ENCODE peak calls at places on chromosomes 1 and 21, in four cellular contexts. Z is prostate gland, O is heart left ventricle, W is right lobe of liver. L is an unnamed sample.

GRCh38 chr1:183476081-183476480 is 3.8 kb downstream of the SMG7 start:
- DNase-seq in Z (no peak), W (no peak), O (no peak), L (no peak)

GRCh38 chr1:228941673-228942072 is 206.4 kb downstream of the RHOU start:
- DNase-seq in W (no peak), O (no peak), Z (no peak), L (no peak)

GRCh38 chr1:203402609-203403337 is 51.9 kb upstream of the FMOD start:
- DNase-seq in Z (no peak), W (no peak), O (no peak), L (no peak)

GRCh38 chr1:232274236-232274855 is 355.6 kb downstream of the SIPA1L2 start:
- DNase-seq in O (no peak), W (no peak), Z (no peak), L (no peak)

GRCh38 chr1:5938068-5938740 is 54.0 kb downstream of the NPHP4 start:
- DNase-seq in Z (no peak), W (no peak), O (no peak), L (no peak)

GRCh38 chr1:199727682-199728081 is 299.8 kb upstream of the NR5A2 start:
- DNase-seq in Z (no peak), W (no peak), O (no peak), L (no peak)

GRCh38 chr21:23162213-23162946 is 2164.2 kb downstream of the NCAM2 start:
- DNase-seq in Z (no peak), O (no peak), W (no peak), L (no peak)

GRCh38 chr1:203557958-203558760 is 64.2 kb downstream of the OPTC start:
- DNase-seq in O (peak), W (no peak), Z (no peak), L (peak)

GRCh38 chr1:14168663-14169062 is 429.8 kb upstream of the KAZN start:
- DNase-seq in W (no peak), Z (no peak), O (no peak), L (no peak)

GRCh38 chr1:145983959-145984830 is 12.2 kb downstream of the TXNIP start:
- DNase-seq in O (no peak), Z (no peak), W (no peak), L (no peak)

GRCh38 chr21:38913120-38913975 is 107.6 kb downstream of the ETS2 start:
- DNase-seq in O (peak), Z (peak), W (peak), L (peak)

GRCh38 chr1:175834597-175834996 is 91.2 kb upstream of the TNR start:
- DNase-seq in W (no peak), O (no peak), Z (no peak), L (no peak)

GRCh38 chr1:1543706-1544099 is 3.3 kb upstream of the TMEM240 start:
- DNase-seq in W (peak), O (peak), Z (peak), L (no peak)

GRCh38 chr21:43921979-43922945 is 57.2 kb downstream of the AGPAT3 start:
- DNase-seq in W (peak), Z (no peak), O (no peak), L (no peak)

GRCh38 chr1:197921235-197922069 is 4.3 kb downstream of the LHX9 start:
- DNase-seq in Z (no peak), O (no peak), W (no peak), L (no peak)

GRCh38 chr1:178004926-178005391 is 35.1 kb upstream of the SEC16B start:
- DNase-seq in W (no peak), Z (no peak), O (no peak), L (no peak)

GRCh38 chr1:153542956-153543737 is 2.4 kb upstream of the S100A5 start:
- DNase-seq in Z (no peak), O (no peak), W (no peak), L (no peak)

GRCh38 chr1:160797861-160798273 is 1.9 kb downstream of the LY9 start:
- DNase-seq in O (no peak), W (no peak), Z (no peak), L (peak)

GRCh38 chr1:245444181-245444580 is 289.4 kb downstream of the KIF26B start:
- DNase-seq in W (no peak), Z (no peak), O (no peak), L (no peak)

GRCh38 chr1:243957141-243957540 is 93.9 kb upstream of the ZBTB18 start:
- DNase-seq in Z (no peak), W (no peak), O (no peak), L (no peak)

GRCh38 chr1:17860812-17861211 is 105.7 kb downstream of the ACTL8 start:
- DNase-seq in O (no peak), W (no peak), Z (no peak), L (no peak)
- H3K4me3 ChIP-seq in O (no peak), W (no peak), Z (no peak), L (no peak)

DNA sequence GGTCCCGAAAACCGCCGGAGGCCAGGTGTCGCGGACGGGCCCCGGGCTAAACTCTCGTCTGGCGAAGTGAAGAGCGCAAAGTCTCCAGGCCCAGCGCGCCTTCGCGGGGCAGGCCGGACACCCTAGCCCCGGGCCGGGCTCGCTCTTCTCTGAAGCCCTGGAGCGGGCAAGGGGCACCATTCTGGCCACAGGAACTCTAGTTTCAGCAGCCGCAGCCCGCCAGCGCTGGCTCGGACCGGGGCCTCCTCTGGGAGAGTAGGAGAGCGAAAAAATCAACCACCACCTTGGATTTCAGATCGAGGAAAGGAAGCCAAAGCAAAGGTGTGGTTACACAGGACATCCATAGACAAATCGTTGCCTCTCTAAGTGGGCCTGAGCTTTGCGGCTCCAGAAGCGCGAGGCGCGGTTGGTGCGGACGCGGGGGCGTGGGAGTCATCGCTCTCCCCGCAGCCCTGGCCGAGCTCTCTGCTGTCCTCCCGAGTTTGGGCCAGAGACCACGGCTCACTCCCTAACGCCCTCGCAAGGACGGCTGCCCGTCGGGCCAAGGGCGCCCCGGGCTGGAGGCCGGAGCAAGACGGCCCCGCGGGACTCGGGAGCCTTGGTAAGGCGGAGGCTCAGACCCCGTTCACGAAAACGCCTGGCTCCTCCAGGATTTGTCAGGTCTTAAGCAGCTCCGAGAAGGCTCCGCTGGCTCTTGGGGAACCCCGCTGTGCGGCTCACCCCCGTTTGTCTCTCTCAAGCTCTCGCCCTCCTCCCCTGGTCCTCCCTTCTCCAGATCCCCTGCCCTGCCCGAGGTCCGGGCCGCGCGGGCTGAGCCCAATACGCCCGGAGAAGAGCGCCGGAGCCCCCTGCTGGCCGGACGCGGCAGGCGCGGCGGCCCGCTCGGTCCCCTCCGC is 132.9 kb upstream of the DPYD start:
- DNase-seq in Z (peak), O (peak), W (peak), L (peak)
- H3K27ac ChIP-seq in Z (no peak), O (no peak), W (no peak), L (no peak)

DNA sequence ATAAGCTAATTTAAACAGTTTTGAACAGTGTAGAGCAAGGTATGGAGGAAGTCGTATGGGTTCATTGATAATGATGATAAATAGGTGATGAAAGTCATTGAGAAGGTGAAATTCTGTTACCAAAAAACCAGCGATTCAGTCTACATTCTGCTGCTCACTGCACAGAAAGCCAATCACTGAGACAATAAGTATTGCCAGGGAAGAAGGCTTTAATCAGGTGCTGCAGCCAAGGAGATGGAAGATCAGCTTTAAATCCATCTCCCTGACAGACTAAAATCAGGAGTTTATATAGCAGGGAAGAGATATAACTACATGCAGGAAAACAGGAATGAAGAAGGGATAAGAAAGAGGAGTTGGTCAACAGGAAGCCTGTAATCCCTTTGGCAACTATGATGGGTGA is 361.3 kb upstream of the C1orf174 start:
- DNase-seq in Z (no peak), W (no peak), O (no peak), L (no peak)
- TF ChIP-seq CTCF in Z (no peak), W (no peak), O (no peak), L (no peak)

GRCh38 chr1:93047585-93047984 is 31.5 kb upstream of the MTF2 start:
- DNase-seq in Z (no peak), O (no peak), W (no peak), L (no peak)

GRCh38 chr1:93042822-93043557 is 36.1 kb upstream of the MTF2 start:
- DNase-seq in Z (no peak), O (no peak), W (no peak), L (no peak)

GRCh38 chr1:93036672-93037071 is 42.4 kb upstream of the MTF2 start:
- DNase-seq in W (no peak), Z (no peak), O (no peak), L (no peak)

DNA sequence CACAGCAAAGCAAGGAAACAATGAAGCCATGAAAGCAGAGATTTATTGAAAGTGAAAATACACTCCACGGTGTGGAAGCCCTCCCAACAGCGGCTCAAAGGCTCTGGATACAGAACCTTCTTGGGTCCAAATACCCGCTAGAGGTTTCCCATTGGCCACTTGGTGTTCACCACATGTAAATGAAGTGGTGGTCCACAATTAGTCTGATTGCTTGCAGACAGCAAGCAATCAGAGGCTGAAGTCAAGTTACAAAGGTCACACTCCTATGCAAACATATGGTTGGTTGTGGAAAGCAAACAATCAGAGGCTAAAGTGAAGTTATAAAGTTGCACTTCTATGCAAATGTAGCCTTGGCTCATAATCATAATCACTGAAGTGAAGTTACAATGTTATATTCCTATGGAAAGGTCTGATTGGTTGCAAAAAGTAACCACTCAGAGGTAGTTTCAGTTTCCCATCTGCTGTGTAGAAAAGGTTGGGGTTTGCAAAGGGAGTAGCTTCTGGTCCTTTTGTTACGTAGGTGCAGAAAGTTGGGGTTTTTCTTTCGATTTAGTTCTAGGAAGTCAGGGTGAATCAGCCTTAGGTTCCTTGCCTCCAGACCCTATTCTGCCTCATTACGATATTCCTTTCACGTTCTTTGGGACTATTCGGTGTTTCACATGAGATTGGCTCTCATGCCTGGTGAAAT is 36.8 kb upstream of the MTF2 start:
- DNase-seq in W (no peak), O (no peak), Z (no peak), L (no peak)
- H3K4me3 ChIP-seq in W (peak), O (no peak), Z (no peak), L (no peak)